ENCODE peak calls at places on chromosomes 5 and 9, in nine cellular contexts. Y is mammary epithelial cell, V is A549, L is adrenal gland, O is IMR-90, M is tibial nerve, W is stomach, E is HCT116, K is fibroblast of lung. Q is an unnamed sample. For H3K4me1, the result is how much of the 10 kb centered on the place peaks cover.

GRCh38 chr9:109037946-109038345 is 24.6 kb upstream of the CTNNAL1 start:
- DNase-seq in Y (no peak), V (no peak), L (no peak), O (no peak), M (no peak), W (no peak), E (no peak), K (no peak), Q (no peak)

GRCh38 chr5:96714951-96715451 is 52.8 kb downstream of the CAST start:
- DNase-seq in Y (peak), V (peak), L (peak), O (peak), M (no peak), W (peak), E (peak), K (peak), Q (peak)

GRCh38 chr9:113355197-113355596 is 5.9 kb downstream of the BSPRY start:
- DNase-seq in Y (no peak), V (peak), L (no peak), O (peak), M (no peak), W (no peak), E (no peak), K (peak), Q (no peak)

GRCh38 chr9:123033352-123033751 is at the start of gene GPR21:
- DNase-seq in Y (no peak), V (no peak), L (no peak), O (no peak), M (no peak), W (no peak), E (no peak), K (no peak), Q (no peak)

GRCh38 chr5:90645024-90645610 is 86.5 kb downstream of the ADGRV1 start:
- DNase-seq in Y (no peak), V (peak), L (no peak), O (no peak), M (no peak), W (no peak), E (peak), K (no peak), Q (no peak)

GRCh38 chr5:115457574-115457973 is 87.0 kb downstream of the FEM1C start:
- DNase-seq in Y (no peak), V (no peak), L (no peak), O (no peak), M (no peak), W (no peak), E (no peak), K (no peak), Q (no peak)

GRCh38 chr9:70412678-70413426 is 1.6 kb downstream of the KLF9 start:
- DNase-seq in Y (peak), V (peak), L (peak), O (peak), M (peak), W (peak), E (no peak), K (peak), Q (peak)

GRCh38 chr5:100731768-100732167 is 171.3 kb downstream of the ST8SIA4 start:
- DNase-seq in Y (no peak), V (no peak), L (no peak), O (no peak), M (no peak), W (no peak), E (no peak), K (no peak), Q (no peak)

GRCh38 chr5:91469517-91470165 is 86.5 kb upstream of the ARRDC3 start:
- DNase-seq in Y (no peak), V (no peak), L (peak), O (no peak), M (no peak), W (no peak), E (no peak), K (no peak), Q (no peak)

GRCh38 chr5:95822038-95822407 is 503 bp downstream of the GLRX start:
- DNase-seq in Y (peak), V (peak), L (peak), O (peak), M (no peak), W (peak), E (no peak), K (peak), Q (peak)

GRCh38 chr5:91111473-91112238 is 271.5 kb downstream of the ARRDC3 start:
- DNase-seq in Y (no peak), V (no peak), L (no peak), O (no peak), M (no peak), W (no peak), E (no peak), K (no peak), Q (no peak)

GRCh38 chr9:134210511-134210907 is 46.1 kb upstream of the RNU6ATAC start:
- DNase-seq in Y (no peak), V (no peak), L (no peak), O (no peak), M (no peak), W (no peak), E (no peak), K (no peak), Q (no peak)

GRCh38 chr9:92097997-92098482 is 17.2 kb downstream of the SPTLC1 start:
- DNase-seq in Y (peak), V (no peak), L (peak), O (peak), M (peak), W (peak), E (peak), K (peak), Q (peak)

GRCh38 chr5:22649076-22649475 is 204.1 kb downstream of the CDH12 start:
- DNase-seq in Y (peak), V (no peak), L (no peak), O (no peak), M (no peak), W (peak), E (no peak), K (peak), Q (no peak)

GRCh38 chr9:110088099-110088498 is 119.9 kb downstream of the C9orf152 start:
- DNase-seq in Y (no peak), V (peak), L (no peak), O (no peak), M (no peak), W (no peak), E (no peak), K (no peak), Q (no peak)

GRCh38 chr9:70382709-70383605 is 31.5 kb downstream of the KLF9 start:
- DNase-seq in Y (no peak), V (no peak), L (no peak), O (no peak), M (no peak), W (no peak), E (no peak), K (no peak), Q (no peak)

GRCh38 chr9:108486791-108487190 is 369.0 kb downstream of the ACTL7B start:
- DNase-seq in Y (peak), V (no peak), L (no peak), O (no peak), M (no peak), W (no peak), E (no peak), K (no peak), Q (no peak)

GRCh38 chr9:36665387-36665786 is 92.7 kb downstream of the MELK start:
- DNase-seq in Y (no peak), V (no peak), L (no peak), O (peak), M (no peak), W (no peak), E (no peak), K (no peak), Q (no peak)

GRCh38 chr9:33025572-33026347 is 687 bp downstream of the DNAJA1 start:
- DNase-seq in Y (peak), V (peak), L (peak), O (peak), M (no peak), W (peak), E (no peak), K (peak), Q (peak)

GRCh38 chr9:34158362-34158869 is 20.4 kb upstream of the UBAP1 start:
- DNase-seq in Y (peak), V (peak), L (peak), O (peak), M (no peak), W (no peak), E (no peak), K (peak), Q (no peak)

GRCh38 chr9:119318371-119318770 is 50.9 kb downstream of the BRINP1 start:
- DNase-seq in Y (peak), V (no peak), L (no peak), O (no peak), M (no peak), W (no peak), E (no peak), K (no peak), Q (no peak)

GRCh38 chr9:126546036-126546435 is 67.7 kb upstream of the LMX1B start:
- DNase-seq in Y (no peak), V (no peak), L (no peak), O (no peak), M (no peak), W (no peak), E (no peak), K (no peak), Q (peak)

GRCh38 chr5:131530706-131531331 is 104.2 kb downstream of the RAPGEF6 start:
- DNase-seq in Y (no peak), V (no peak), L (no peak), O (peak), M (no peak), W (no peak), E (no peak), K (no peak), Q (no peak)

GRCh38 chr5:14443665-14444064 is 137.9 kb upstream of the OTULINL start:
- DNase-seq in Y (no peak), V (no peak), L (no peak), O (no peak), M (no peak), W (no peak), E (no peak), K (no peak), Q (no peak)

GRCh38 chr5:67033893-67034605 is 162.6 kb downstream of the CD180 start:
- DNase-seq in Y (no peak), V (no peak), L (no peak), O (no peak), M (no peak), W (no peak), E (no peak), K (peak), Q (no peak)

GRCh38 chr5:28523887-28524637 is 1485.7 kb upstream of the CDH9 start:
- DNase-seq in Y (peak), V (peak), L (no peak), O (peak), M (no peak), W (no peak), E (no peak), K (peak), Q (no peak)

GRCh38 chr5:132259061-132259851 is 1.8 kb downstream of the PDLIM4 start:
- DNase-seq in Y (peak), V (no peak), L (peak), O (peak), M (peak), W (peak), E (no peak), K (peak), Q (no peak)

GRCh38 chr9:100013573-100013972 is 85.2 kb downstream of the ERP44 start:
- DNase-seq in Y (no peak), V (no peak), L (no peak), O (peak), M (no peak), W (no peak), E (no peak), K (no peak), Q (no peak)

GRCh38 chr5:172497591-172498255 is 43.4 kb upstream of the SH3PXD2B start:
- DNase-seq in Y (no peak), V (no peak), L (peak), O (no peak), M (no peak), W (no peak), E (no peak), K (no peak), Q (peak)

GRCh38 chr9:120783611-120784047 is 9.6 kb downstream of the FBXW2 start:
- DNase-seq in Y (peak), V (peak), L (no peak), O (peak), M (no peak), W (no peak), E (no peak), K (peak), Q (no peak)

GRCh38 chr5:172871982-172872381 is 37.9 kb downstream of the ERGIC1 start:
- DNase-seq in Y (no peak), V (no peak), L (peak), O (peak), M (no peak), W (no peak), E (no peak), K (no peak), Q (no peak)

GRCh38 chr9:108511200-108511756 is 344.5 kb downstream of the ACTL7B start:
- DNase-seq in Y (no peak), V (no peak), L (no peak), O (peak), M (no peak), W (no peak), E (no peak), K (peak), Q (no peak)

GRCh38 chr5:175654807-175655206 is 3.1 kb upstream of the HRH2 start:
- DNase-seq in Y (no peak), V (no peak), L (no peak), O (no peak), M (no peak), W (no peak), E (no peak), K (no peak), Q (no peak)
- H3K4me1 ChIP-seq in Y (under half), V (under half), L (under half), O (under half), M (under half), W (under half), E (under half), K (under half), Q (under half)

DNA sequence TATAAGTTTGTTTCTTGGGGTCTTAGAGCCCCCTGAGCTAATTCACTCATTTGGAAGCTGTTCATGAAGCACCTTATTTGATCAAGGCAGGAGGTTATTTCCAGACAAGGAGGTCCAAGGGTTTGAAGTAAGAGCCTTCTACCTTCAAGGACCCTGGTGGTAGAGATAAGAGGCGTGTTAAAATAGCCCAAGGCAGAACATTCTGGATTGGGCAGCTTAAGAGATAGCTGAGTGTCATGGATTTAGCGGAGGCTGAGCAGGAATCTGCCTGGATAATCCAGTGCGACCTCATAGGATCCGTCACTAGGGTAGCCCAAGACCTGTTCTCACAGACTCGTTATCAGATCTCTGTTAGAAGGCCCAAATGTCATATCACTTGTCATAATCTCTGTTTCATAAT is 28.6 kb downstream of the SLC25A25 start:
- DNase-seq in Y (no peak), V (no peak), L (no peak), O (no peak), M (no peak), W (no peak), E (no peak), K (no peak), Q (no peak)
- H3K27ac ChIP-seq in Y (no peak), V (peak), L (no peak), O (no peak), M (peak), W (peak), E (no peak), K (no peak), Q (peak)

GRCh38 chr9:129143031-129143441 is 31.8 kb downstream of the PTPA start:
- DNase-seq in Y (peak), V (peak), L (peak), O (peak), M (peak), W (peak), E (peak), K (peak), Q (peak)
- H3K4me3 ChIP-seq in Y (no peak), V (no peak), L (no peak), O (no peak), M (no peak), W (no peak), E (no peak), K (peak), Q (peak)

DNA sequence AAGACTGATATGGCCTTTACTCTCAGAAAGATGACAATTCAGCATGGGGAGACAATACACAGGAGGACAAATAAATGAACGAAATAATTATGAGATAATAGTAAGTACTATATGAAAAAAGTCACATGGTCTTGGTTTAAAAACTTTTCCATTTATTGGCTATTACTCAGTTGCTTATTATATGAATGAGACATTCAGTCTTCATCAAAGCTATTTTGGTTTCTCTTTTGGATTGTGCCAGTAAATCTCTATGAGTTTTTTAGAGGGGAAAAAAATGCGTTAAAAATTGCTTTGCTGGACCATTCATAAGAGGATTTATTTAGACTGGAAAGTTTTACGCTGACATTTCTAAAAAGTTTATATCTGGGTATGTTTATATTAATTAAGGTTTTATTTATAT is 137.7 kb downstream of the AOPEP start:
- DNase-seq in Y (no peak), V (no peak), L (no peak), O (peak), M (no peak), W (no peak), E (no peak), K (peak), Q (no peak)
- H3K4me1 ChIP-seq in Y (under half), V (half or more), L (under half), O (under half), M (under half), W (under half), E (under half), K (under half), Q (under half)

DNA sequence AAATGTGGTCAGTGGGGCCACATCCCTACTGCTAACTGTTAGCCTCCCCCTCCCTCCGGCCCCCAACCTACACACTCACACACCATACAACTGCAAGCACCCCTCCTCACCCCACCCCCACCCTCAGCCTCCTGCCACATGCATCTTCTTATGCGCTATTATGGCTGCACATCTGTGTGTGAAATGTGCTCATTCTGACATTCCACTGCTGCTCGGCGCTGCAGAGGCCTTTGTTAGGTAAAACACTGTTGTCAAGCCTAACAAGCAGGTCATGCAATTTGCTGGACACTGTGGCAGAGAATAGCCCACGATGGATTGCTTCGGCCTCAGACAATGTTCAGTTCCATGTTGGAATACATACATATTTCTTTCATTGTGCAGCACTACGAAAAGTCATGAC is 173.5 kb downstream of the NR2F1-AS1 start:
- DNase-seq in Y (no peak), V (no peak), L (no peak), O (no peak), M (no peak), W (no peak), E (no peak), K (no peak), Q (no peak)
- H3K27ac ChIP-seq in Y (no peak), V (no peak), L (no peak), O (no peak), M (no peak), W (no peak), E (no peak), K (no peak), Q (no peak)

GRCh38 chr5:1883925-1884637 is 1.4 kb upstream of the IRX4 start:
- DNase-seq in Y (peak), V (no peak), L (no peak), O (no peak), M (no peak), W (no peak), E (no peak), K (no peak), Q (no peak)

GRCh38 chr5:1881273-1881586 is 1.5 kb downstream of the IRX4 start:
- DNase-seq in Y (peak), V (peak), L (no peak), O (no peak), M (no peak), W (no peak), E (peak), K (no peak), Q (no peak)

GRCh38 chr5:1883120-1883924 is 597 bp upstream of the IRX4 start:
- DNase-seq in Y (peak), V (peak), L (no peak), O (no peak), M (no peak), W (no peak), E (no peak), K (no peak), Q (no peak)

GRCh38 chr5:1881731-1882336 is 891 bp downstream of the IRX4 start:
- DNase-seq in Y (peak), V (no peak), L (no peak), O (no peak), M (no peak), W (no peak), E (no peak), K (no peak), Q (no peak)

DNA sequence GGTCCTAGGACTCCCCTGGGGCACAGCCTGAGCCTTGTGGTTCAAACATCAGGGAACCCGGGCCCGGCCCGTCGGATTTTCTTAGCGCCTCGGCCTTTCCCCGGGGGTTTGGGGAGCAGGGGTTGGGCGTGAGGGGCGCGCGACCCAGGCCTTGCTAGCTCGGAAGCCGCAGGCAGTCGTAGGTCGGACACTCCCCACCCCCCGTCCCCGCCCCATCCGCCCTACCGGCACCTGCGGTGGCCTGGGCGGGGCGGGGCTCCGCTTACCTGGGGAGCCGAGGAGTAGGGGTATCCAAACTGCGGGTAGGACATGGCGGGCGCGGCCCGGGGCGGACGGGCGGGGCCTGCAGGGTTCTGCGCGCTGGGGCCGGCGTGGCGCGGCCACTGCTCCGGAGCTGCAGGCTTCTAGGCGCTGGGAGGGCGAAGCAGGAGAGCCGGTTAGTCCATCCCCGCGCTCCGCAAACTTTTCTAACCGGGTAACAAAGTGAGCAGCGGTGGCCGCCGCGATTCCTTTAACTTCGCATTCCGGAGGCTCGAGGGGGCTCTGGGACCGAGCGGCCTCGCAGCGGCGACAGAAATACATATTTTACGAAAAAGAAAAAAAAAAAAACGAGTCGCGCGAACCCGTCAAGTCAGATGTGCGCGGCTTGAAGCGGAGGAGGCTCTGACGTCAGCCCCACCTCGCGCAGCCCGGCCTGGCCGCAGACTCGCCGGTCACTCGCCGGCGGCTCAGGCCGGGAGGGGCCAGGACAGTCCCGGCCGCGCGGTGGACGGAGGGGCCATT is at the start of gene IRX4:
- DNase-seq in Y (peak), V (peak), L (no peak), O (peak), M (no peak), W (no peak), E (peak), K (peak), Q (peak)
- H3K4me3 ChIP-seq in Y (peak), V (peak), L (no peak), O (no peak), M (no peak), W (peak), E (peak), K (peak), Q (no peak)

GRCh38 chr5:111498346-111498745 is 14.0 kb downstream of the STARD4 start:
- DNase-seq in Y (no peak), V (no peak), L (no peak), O (no peak), M (no peak), W (no peak), E (no peak), K (no peak), Q (no peak)

GRCh38 chr5:111507276-111507675 is 5.1 kb downstream of the STARD4 start:
- DNase-seq in Y (no peak), V (no peak), L (no peak), O (no peak), M (no peak), W (no peak), E (no peak), K (no peak), Q (no peak)

GRCh38 chr5:111502976-111503375 is 9.4 kb downstream of the STARD4 start:
- DNase-seq in Y (no peak), V (no peak), L (no peak), O (peak), M (no peak), W (no peak), E (no peak), K (no peak), Q (no peak)
- H3K4me1 ChIP-seq in Y (under half), V (under half), L (under half), O (under half), M (under half), W (under half), E (under half), K (under half), Q (under half)

Q was measured in right lobe of liver.